ENCODE peak calls at places on chromosomes 13 and 19, in five cellular contexts. H is BJ, K is fibroblast of the aortic adventitia, T is fibroblast of mammary gland, J is mammary epithelial cell. X is an unnamed sample.

GRCh38 chr13:60370343-60370742 is 26.7 kb upstream of the TDRD3 start:
- DNase-seq in H (no peak), K (no peak), T (no peak), J (no peak), X (no peak)

GRCh38 chr19:7426986-7427385 is 61.8 kb downstream of the PEX11G start:
- DNase-seq in H (no peak), K (no peak), T (no peak), J (no peak), X (no peak)

GRCh38 chr19:35306473-35307246 is 14.7 kb downstream of the MAG start:
- DNase-seq in H (no peak), K (no peak), T (no peak), J (no peak), X (peak; percentile 51)

GRCh38 chr13:43227721-43228120 is 204.3 kb downstream of the DNAJC15 start:
- DNase-seq in H (no peak), K (no peak), T (peak; percentile 60), J (no peak), X (no peak)

GRCh38 chr13:94704347-94705080 is 7.8 kb downstream of the SOX21 start:
- DNase-seq in H (no peak), K (no peak), T (no peak), J (no peak), X (no peak)

GRCh38 chr19:16584825-16585801 is 12.9 kb upstream of the SLC35E1 start:
- DNase-seq in H (no peak), K (no peak), T (no peak), J (no peak), X (no peak)

GRCh38 chr19:42081584-42082258 is 5.8 kb downstream of the ZNF574 start:
- DNase-seq in H (no peak), K (peak; percentile 56), T (peak; percentile 66), J (no peak), X (no peak)

GRCh38 chr13:34817246-34817645 is 124.8 kb upstream of the NBEA start:
- DNase-seq in H (no peak), K (no peak), T (no peak), J (no peak), X (no peak)

GRCh38 chr19:33429891-33430673 is 56.6 kb downstream of the CEBPG start:
- DNase-seq in H (no peak), K (no peak), T (no peak), J (no peak), X (no peak)

DNA sequence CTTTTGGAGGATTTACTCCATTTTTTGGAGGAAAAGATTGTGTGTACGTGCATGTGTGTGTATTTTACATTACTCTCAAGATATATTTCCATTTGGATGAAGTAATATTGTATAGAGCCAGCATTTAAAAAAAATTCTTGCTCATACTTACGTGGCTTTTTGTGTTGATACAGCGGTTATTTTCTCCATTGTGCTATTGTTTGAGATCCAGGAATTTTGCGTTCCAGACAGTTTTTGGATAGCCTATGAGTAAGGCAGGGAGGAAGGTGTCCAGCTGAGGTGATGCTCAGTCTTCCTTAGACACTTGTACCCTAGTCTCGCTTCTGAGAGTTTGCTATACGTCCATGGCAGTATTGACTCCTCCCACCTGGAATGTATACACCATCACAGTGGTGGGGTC is 92.2 kb upstream of the ARHGEF7 start:
- DNase-seq in H (no peak), K (peak; percentile 41), T (no peak), J (no peak), X (no peak)
- TF ChIP-seq CTCF in H (no peak), K (no peak), T (no peak), J (no peak), X (no peak)

GRCh38 chr19:54430306-54431254 is 15.3 kb downstream of the TTYH1 start:
- DNase-seq in H (no peak), K (no peak), T (no peak), J (no peak), X (peak; percentile 81)
- TF ChIP-seq CTCF in H (no peak), K (no peak), T (no peak), J (no peak), X (peak; percentile 64)

GRCh38 chr13:75481176-75482069 is 546 bp downstream of the TBC1D4 start:
- DNase-seq in H (no peak), K (peak; percentile 17), T (no peak), J (peak; percentile 56), X (no peak)

GRCh38 chr13:75480691-75481175 is 1.2 kb downstream of the TBC1D4 start:
- DNase-seq in H (no peak), K (peak; percentile 56), T (peak; percentile 63), J (peak; percentile 86), X (peak; percentile 72)

GRCh38 chr13:75482070-75482819 is at the start of gene TBC1D4:
- DNase-seq in H (peak; percentile 62), K (peak; percentile 86), T (peak; percentile 87), J (peak; percentile 92), X (peak; percentile 89)

GRCh38 chr13:75485286-75486062 is 3.5 kb upstream of the TBC1D4 start:
- DNase-seq in H (no peak), K (peak; percentile 43), T (peak; percentile 66), J (peak; percentile 71), X (peak; percentile 22)

GRCh38 chr13:75482820-75483079 is 781 bp upstream of the TBC1D4 start:
- DNase-seq in H (no peak), K (no peak), T (no peak), J (no peak), X (no peak)
- TF ChIP-seq CTCF in H (no peak), K (no peak), T (no peak), J (no peak), X (no peak)

GRCh38 chr19:11063434-11063833 is 25.8 kb upstream of the LDLR start:
- DNase-seq in H (no peak), K (no peak), T (no peak), J (no peak), X (no peak)

GRCh38 chr19:11058246-11059030 is 30.8 kb upstream of the LDLR start:
- DNase-seq in H (no peak), K (no peak), T (no peak), J (no peak), X (no peak)

GRCh38 chr19:11059511-11060358 is 29.5 kb upstream of the LDLR start:
- DNase-seq in H (no peak), K (no peak), T (no peak), J (no peak), X (no peak)

GRCh38 chr19:11064831-11065303 is 24.4 kb upstream of the LDLR start:
- DNase-seq in H (no peak), K (peak; percentile 15), T (peak; percentile 49), J (no peak), X (no peak)

GRCh38 chr19:11061951-11062350 is 27.3 kb upstream of the LDLR start:
- DNase-seq in H (no peak), K (no peak), T (no peak), J (no peak), X (no peak)
- TF ChIP-seq CTCF in H (no peak), K (no peak), T (no peak), J (no peak), X (no peak)

GRCh38 chr13:51935326-51936171 is 73.8 kb downstream of the CCDC70 start:
- DNase-seq in H (no peak), K (no peak), T (peak; percentile 4), J (peak; percentile 19), X (no peak)
- TF ChIP-seq CTCF in H (peak; percentile 32), K (no peak), T (peak; percentile 24), J (peak; percentile 37), X (peak; percentile 61)

GRCh38 chr13:75364131-75364713 is 117.7 kb downstream of the TBC1D4 start:
- DNase-seq in H (no peak), K (no peak), T (no peak), J (peak; percentile 85), X (no peak)

GRCh38 chr13:75363371-75363770 is 118.6 kb downstream of the TBC1D4 start:
- DNase-seq in H (no peak), K (no peak), T (no peak), J (no peak), X (no peak)

GRCh38 chr13:75368167-75368566 is 113.8 kb downstream of the TBC1D4 start:
- DNase-seq in H (peak; percentile 39), K (peak; percentile 99), T (peak; percentile 95), J (peak; percentile 62), X (no peak)

GRCh38 chr13:75366380-75367280 is 115.3 kb downstream of the TBC1D4 start:
- DNase-seq in H (no peak), K (no peak), T (no peak), J (no peak), X (no peak)

DNA sequence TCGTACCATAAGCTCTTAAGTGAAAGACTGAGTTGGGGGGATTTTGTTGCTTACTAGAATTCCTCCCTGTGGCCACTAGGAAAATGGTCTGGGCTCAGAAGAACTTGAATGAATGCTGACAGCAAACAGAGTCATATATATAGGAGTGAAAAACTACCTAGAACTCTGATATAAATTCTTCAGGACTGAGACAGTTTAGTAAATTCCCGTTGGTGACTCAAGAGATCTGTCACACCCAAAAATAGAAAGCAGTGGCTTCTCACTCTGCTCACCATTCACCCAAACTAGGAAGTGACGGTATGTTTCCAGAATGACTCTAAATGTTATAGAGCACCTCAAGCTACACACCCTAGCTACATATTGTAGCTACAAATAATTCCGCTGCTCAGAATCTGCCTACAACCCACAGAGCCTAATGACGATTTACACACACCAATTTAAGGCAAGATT is 116.2 kb downstream of the TBC1D4 start:
- DNase-seq in H (peak; percentile 50), K (peak; percentile 63), T (peak; percentile 83), J (peak; percentile 94), X (peak; percentile 78)
- TF ChIP-seq CTCF in H (peak; percentile 17), K (peak; percentile 37), T (peak; percentile 19), J (peak; percentile 27), X (peak; percentile 19)

GRCh38 chr13:30892966-30893365 is 13.1 kb upstream of the MEDAG start:
- DNase-seq in H (no peak), K (peak; percentile 81), T (peak; percentile 72), J (no peak), X (no peak)
- TF ChIP-seq CTCF in H (peak; percentile 70), K (peak; percentile 81), T (peak; percentile 72), J (peak; percentile 71), X (peak; percentile 63)

GRCh38 chr19:13058951-13059660 is 43.6 kb downstream of the LYL1 start:
- DNase-seq in H (no peak), K (no peak), T (peak; percentile 30), J (no peak), X (no peak)
- TF ChIP-seq CTCF in H (no peak), K (peak; percentile 12), T (peak; percentile 4), J (no peak), X (no peak)

X was measured in PC-9.